ENCODE peak calls at places on chromosomes 6 and 20, in six cellular contexts. Y is fibroblast of pulmonary artery, B is cardiac fibroblast, X is astrocyte of the spinal cord, C is ovary, L is tibial nerve. U is an unnamed sample.

GRCh38 chr6:131911951-131912350 is 39.2 kb downstream of the CCN2 start:
- DNase-seq in Y (no peak), B (peak; percentile 8), X (no peak), C (no peak), L (no peak), U (no peak)

GRCh38 chr6:1802495-1803395 is 193.0 kb downstream of the FOXC1 start:
- DNase-seq in Y (no peak), B (no peak), X (no peak), C (no peak), L (no peak), U (no peak)

GRCh38 chr20:8854566-8854965 is 214.3 kb upstream of the PLCB4 start:
- DNase-seq in Y (peak; percentile 77), B (peak; percentile 54), X (peak; percentile 57), C (peak; percentile 76), L (no peak), U (no peak)

GRCh38 chr6:40899684-40900155 is 139.3 kb downstream of the UNC5CL start:
- DNase-seq in Y (no peak), B (no peak), X (no peak), C (no peak), L (no peak), U (no peak)

GRCh38 chr6:157632821-157633220 is 190.2 kb upstream of the SNX9 start:
- DNase-seq in Y (peak; percentile 53), B (peak; percentile 52), X (peak; percentile 56), C (no peak), L (no peak), U (peak; percentile 36)

GRCh38 chr20:24164360-24164759 is 175.8 kb upstream of the GGTLC1 start:
- DNase-seq in Y (peak; percentile 14), B (no peak), X (peak; percentile 5), C (no peak), L (no peak), U (peak; percentile 38)

GRCh38 chr6:64812138-64812537 is 894.9 kb downstream of the EYS start:
- DNase-seq in Y (no peak), B (no peak), X (no peak), C (no peak), L (no peak), U (no peak)

GRCh38 chr6:41073203-41073967 is 611 bp downstream of the NFYA start:
- DNase-seq in Y (peak; percentile 83), B (peak; percentile 79), X (peak; percentile 81), C (peak; percentile 89), L (peak; percentile 63), U (peak; percentile 84)

GRCh38 chr6:5997420-5998093 is 9.2 kb downstream of the NRN1 start:
- DNase-seq in Y (no peak), B (no peak), X (peak; percentile 19), C (no peak), L (no peak), U (no peak)

GRCh38 chr6:96301781-96302180 is 219.8 kb upstream of the UFL1 start:
- DNase-seq in Y (peak; percentile 1), B (peak; percentile 5), X (peak; percentile 13), C (no peak), L (no peak), U (no peak)

GRCh38 chr6:33014841-33015634 is 5.6 kb upstream of the HLA-DOA start:
- DNase-seq in Y (peak; percentile 92), B (peak; percentile 91), X (peak; percentile 86), C (no peak), L (no peak), U (peak; percentile 84)

GRCh38 chr6:18423426-18423825 is 36.3 kb downstream of the RNF144B start:
- DNase-seq in Y (no peak), B (no peak), X (no peak), C (no peak), L (no peak), U (no peak)

GRCh38 chr6:163133017-163133416 is 281.5 kb upstream of the QKI start:
- DNase-seq in Y (no peak), B (no peak), X (no peak), C (no peak), L (no peak), U (no peak)

GRCh38 chr6:158040804-158041347 is 59.2 kb downstream of the SYNJ2 start:
- DNase-seq in Y (peak; percentile 88), B (peak; percentile 79), X (no peak), C (peak; percentile 60), L (no peak), U (no peak)

GRCh38 chr6:166423781-166424180 is 41.0 kb upstream of the MPC1 start:
- DNase-seq in Y (no peak), B (no peak), X (no peak), C (no peak), L (no peak), U (no peak)

GRCh38 chr6:16045238-16045637 is 83.6 kb upstream of the MYLIP start:
- DNase-seq in Y (no peak), B (no peak), X (no peak), C (no peak), L (no peak), U (peak; percentile 84)

GRCh38 chr20:52744441-52744840 is 227.7 kb upstream of the TSHZ2 start:
- DNase-seq in Y (no peak), B (no peak), X (no peak), C (no peak), L (no peak), U (peak; percentile 56)

GRCh38 chr20:37598611-37599342 is 71.1 kb upstream of the BLCAP start:
- DNase-seq in Y (no peak), B (peak; percentile 12), X (no peak), C (no peak), L (no peak), U (peak; percentile 58)

GRCh38 chr6:3806169-3806922 is 42.8 kb upstream of the FAM50B start:
- DNase-seq in Y (no peak), B (no peak), X (no peak), C (no peak), L (no peak), U (no peak)

GRCh38 chr6:41288025-41288777 is 1.7 kb upstream of the TREM1 start:
- DNase-seq in Y (peak; percentile 35), B (peak; percentile 74), X (no peak), C (no peak), L (no peak), U (peak; percentile 76)

GRCh38 chr20:20369353-20370086 is 1.6 kb downstream of the INSM1 start:
- DNase-seq in Y (no peak), B (no peak), X (no peak), C (no peak), L (no peak), U (peak; percentile 55)

GRCh38 chr20:20366551-20366895 is 1.4 kb upstream of the INSM1 start:
- DNase-seq in Y (no peak), B (no peak), X (no peak), C (no peak), L (no peak), U (no peak)

GRCh38 chr20:20366896-20367680 is 816 bp upstream of the INSM1 start:
- DNase-seq in Y (no peak), B (peak; percentile 17), X (no peak), C (no peak), L (no peak), U (no peak)

GRCh38 chr20:20368414-20369352 is 779 bp downstream of the INSM1 start:
- DNase-seq in Y (no peak), B (no peak), X (no peak), C (no peak), L (no peak), U (no peak)

DNA sequence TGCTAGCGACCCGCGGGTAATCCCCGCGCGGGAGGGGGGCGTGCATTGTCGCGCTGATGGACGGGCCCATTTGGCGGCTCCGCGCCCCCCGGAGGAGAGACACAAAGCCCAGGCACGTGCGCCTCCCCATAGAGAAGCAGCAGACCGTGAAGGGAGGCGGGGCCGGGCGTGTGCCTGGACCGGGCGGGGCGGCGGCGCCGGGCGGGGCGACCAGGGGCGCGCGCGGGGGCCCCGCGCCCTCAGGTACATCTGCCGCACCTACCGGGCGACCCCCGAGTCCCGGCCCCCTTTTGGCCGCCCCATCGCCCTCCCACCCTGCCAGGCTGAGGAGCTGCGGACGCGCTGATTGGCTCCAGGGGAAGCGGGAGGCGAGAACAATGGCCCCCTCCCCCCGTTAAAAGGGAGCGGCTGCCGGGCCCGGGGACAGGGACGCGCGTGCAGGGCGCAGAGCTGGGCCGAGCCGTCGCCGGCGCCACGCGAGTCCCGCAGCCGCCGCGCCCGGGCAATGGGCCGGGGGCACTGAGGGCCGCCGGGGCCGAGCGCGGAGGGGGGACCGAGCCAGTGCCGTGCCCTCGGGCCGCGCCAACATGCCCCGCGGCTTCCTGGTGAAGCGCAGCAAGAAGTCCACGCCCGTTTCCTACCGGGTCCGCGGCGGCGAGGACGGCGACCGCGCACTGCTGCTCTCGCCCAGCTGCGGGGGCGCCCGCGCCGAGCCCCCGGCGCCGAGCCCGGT is at the start of gene INSM1:
- DNase-seq in Y (no peak), B (no peak), X (no peak), C (no peak), L (no peak), U (no peak)
- H3K4me3 ChIP-seq in Y (no peak within 1 kb of the TSS), B (no peak within 1 kb of the TSS), X (no peak within 1 kb of the TSS), C (no peak within 1 kb of the TSS), L (no peak within 1 kb of the TSS), U (no peak within 1 kb of the TSS)

GRCh38 chr6:8904754-8905153 is 469.4 kb upstream of the SLC35B3 start:
- DNase-seq in Y (no peak), B (no peak), X (no peak), C (no peak), L (no peak), U (peak; percentile 9)
- TF ChIP-seq CTCF in Y (no peak), B (no peak), X (peak; percentile 7), C (no peak), L (no peak), U (peak; percentile 36)

DNA sequence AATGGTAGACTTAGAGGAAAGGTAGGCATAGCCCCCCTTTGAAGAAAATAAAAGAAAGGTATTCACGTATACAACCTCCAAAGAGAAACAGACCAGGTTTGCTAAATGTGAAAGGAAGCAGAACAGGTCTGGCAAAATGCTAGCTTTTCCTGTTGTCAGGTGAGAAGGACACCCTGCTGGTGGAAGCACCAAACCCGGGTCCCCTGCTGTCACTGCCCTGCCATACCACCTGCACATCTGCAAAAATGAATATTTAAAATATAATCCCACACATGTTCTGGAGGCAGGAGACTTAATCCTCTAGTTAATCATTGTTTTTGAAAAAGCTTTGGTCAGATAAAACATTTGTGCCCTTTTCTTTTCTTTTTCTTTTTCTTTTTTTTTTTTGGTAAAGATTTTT is 48.9 kb upstream of the OLIG3 start:
- DNase-seq in Y (no peak), B (no peak), X (no peak), C (no peak), L (no peak), U (no peak)
- H3K4me3 ChIP-seq in Y (no peak overlapping the region), B (no peak overlapping the region), X (no peak overlapping the region), C (no peak overlapping the region), L (no peak overlapping the region), U (no peak overlapping the region)

GRCh38 chr20:36490191-36490590 is 51.1 kb upstream of the MYL9 start:
- DNase-seq in Y (no peak), B (no peak), X (no peak), C (no peak), L (no peak), U (no peak)

GRCh38 chr20:36496707-36497669 is 44.3 kb upstream of the MYL9 start:
- DNase-seq in Y (no peak), B (no peak), X (no peak), C (no peak), L (no peak), U (no peak)

GRCh38 chr20:36493013-36493800 is 48.1 kb upstream of the MYL9 start:
- DNase-seq in Y (no peak), B (no peak), X (no peak), C (no peak), L (no peak), U (no peak)

GRCh38 chr20:36491901-36492617 is 49.3 kb upstream of the MYL9 start:
- DNase-seq in Y (peak; percentile 51), B (peak; percentile 46), X (peak; percentile 47), C (peak; percentile 49), L (no peak), U (peak; percentile 80)

DNA sequence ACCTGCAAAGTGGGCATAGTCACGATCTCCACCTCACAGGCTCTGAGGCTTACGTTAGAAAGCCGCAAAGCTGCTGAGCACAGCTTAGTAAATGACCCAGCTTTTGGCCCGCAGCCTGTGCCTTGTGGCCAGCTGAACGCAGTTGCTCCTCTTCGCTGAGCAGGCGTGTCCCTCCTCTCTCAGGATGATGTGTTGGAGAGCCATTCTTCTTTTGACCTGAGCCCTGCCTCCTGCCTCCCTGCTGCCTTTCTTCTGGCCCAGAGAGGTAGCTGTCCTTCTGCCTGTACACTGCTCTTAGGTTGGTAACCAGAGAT is 47.6 kb upstream of the MYL9 start:
- DNase-seq in Y (peak; percentile 64), B (peak; percentile 87), X (peak; percentile 89), C (peak; percentile 81), L (peak; percentile 54), U (no peak)
- TF ChIP-seq CTCF in Y (no peak), B (no peak), X (no peak), C (no peak), L (no peak), U (no peak)

U was measured in epithelial cell of esophagus.